ENCODE peak calls at places on chromosomes 5 and 9, in nine cellular contexts. B is iris pigment epithelial cell, R is GM19239, G is ELR, A is NCI-H774, K is body of pancreas, Q is epithelial cell of esophagus, S is hippocampal formation, W is HAP-1. U is an unnamed sample.
A peak's percentile ranks its signal among the peaks of the same experiment; 100 is the strongest.

GRCh38 chr9:29873579-29873978 is 2300.3 kb upstream of the C9orf72 start:
- DNase-seq in B (no peak), R (no peak), G (no peak), A (no peak), K (no peak), Q (no peak), S (no peak), W (no peak), U (no peak)

GRCh38 chr5:161544350-161544765 is 2.2 kb downstream of the GABRB2 start:
- DNase-seq in B (peak; percentile 54), R (no peak), G (peak; percentile 23), A (peak; percentile 8), K (peak; percentile 44), Q (peak; percentile 47), S (peak; percentile 33), W (peak; percentile 60), U (peak; percentile 6)

GRCh38 chr5:170483701-170484458 is 19.9 kb upstream of the KCNIP1 start:
- DNase-seq in B (peak; percentile 43), R (no peak), G (peak; percentile 54), A (no peak), K (peak; percentile 18), Q (peak; percentile 40), S (no peak), W (no peak), U (no peak)

GRCh38 chr5:173890195-173890951 is 2.2 kb downstream of the CPEB4 start:
- DNase-seq in B (no peak), R (no peak), G (peak; percentile 46), A (no peak), K (peak; percentile 41), Q (peak; percentile 19), S (peak; percentile 62), W (peak; percentile 12), U (no peak)

GRCh38 chr5:9658726-9659125 is 28.6 kb upstream of the TAS2R1 start:
- DNase-seq in B (no peak), R (no peak), G (no peak), A (no peak), K (no peak), Q (no peak), S (no peak), W (no peak), U (no peak)

GRCh38 chr5:168366124-168366523 is 74.7 kb downstream of the WWC1 start:
- DNase-seq in B (peak; percentile 44), R (no peak), G (peak; percentile 95), A (no peak), K (no peak), Q (peak; percentile 90), S (no peak), W (no peak), U (peak; percentile 85)

GRCh38 chr9:36911037-36911436 is 123.0 kb downstream of the PAX5 start:
- DNase-seq in B (no peak), R (no peak), G (no peak), A (no peak), K (no peak), Q (no peak), S (no peak), W (no peak), U (no peak)

GRCh38 chr5:150672884-150673275 is 11.8 kb downstream of the MYOZ3 start:
- DNase-seq in B (no peak), R (no peak), G (no peak), A (no peak), K (no peak), Q (no peak), S (no peak), W (no peak), U (no peak)

GRCh38 chr5:21173526-21173925 is 1185.5 kb upstream of the CDH18 start:
- DNase-seq in B (peak; percentile 21), R (no peak), G (no peak), A (no peak), K (no peak), Q (peak; percentile 38), S (no peak), W (no peak), U (no peak)

GRCh38 chr9:131117111-131117761 is 8.2 kb upstream of the NUP214 start:
- DNase-seq in B (no peak), R (no peak), G (no peak), A (no peak), K (no peak), Q (no peak), S (no peak), W (no peak), U (no peak)

GRCh38 chr5:40879163-40879942 is 29.9 kb upstream of the C7 start:
- DNase-seq in B (peak; percentile 33), R (no peak), G (peak; percentile 61), A (no peak), K (no peak), Q (peak; percentile 25), S (peak; percentile 68), W (no peak), U (no peak)

GRCh38 chr9:129500166-129500862 is 120.6 kb downstream of the C9orf50 start:
- DNase-seq in B (peak; percentile 74), R (no peak), G (no peak), A (no peak), K (peak; percentile 16), Q (no peak), S (no peak), W (peak; percentile 53), U (no peak)

GRCh38 chr9:129558063-129558550 is 62.8 kb downstream of the C9orf50 start:
- DNase-seq in B (no peak), R (no peak), G (no peak), A (no peak), K (no peak), Q (no peak), S (no peak), W (no peak), U (no peak)

GRCh38 chr5:131533844-131534243 is 101.2 kb downstream of the RAPGEF6 start:
- DNase-seq in B (no peak), R (no peak), G (peak; percentile 6), A (no peak), K (no peak), Q (no peak), S (no peak), W (no peak), U (no peak)

GRCh38 chr5:125002727-125003598 is 256.5 kb upstream of the ZNF608 start:
- DNase-seq in B (peak; percentile 16), R (no peak), G (no peak), A (no peak), K (no peak), Q (no peak), S (no peak), W (no peak), U (no peak)

GRCh38 chr5:6399978-6400910 is 21.9 kb upstream of the MED10 start:
- DNase-seq in B (peak; percentile 27), R (no peak), G (peak; percentile 77), A (no peak), K (no peak), Q (peak; percentile 97), S (no peak), W (no peak), U (peak; percentile 33)

GRCh38 chr9:95772320-95773060 is 103.0 kb upstream of the ERCC6L2 start:
- DNase-seq in B (peak; percentile 55), R (no peak), G (no peak), A (no peak), K (no peak), Q (no peak), S (no peak), W (peak; percentile 63), U (no peak)